ENCODE peak calls at places on chromosomes 7 and 10, in ten cellular contexts. One of them, this sample, is unnamed.

GRCh38 chr7:130263130-130263529 is 3.5 kb upstream of the CPA2 start:
- DNase-seq in aorta: no peak
- DNase-seq in A673: peak; percentile 28
- DNase-seq in heart right ventricle: no peak
- DNase-seq in tibial nerve: no peak
- DNase-seq in lower lobe of right lung: no peak
- DNase-seq in Panc1: no peak
- DNase-seq in cardiac muscle cell: no peak
- DNase-seq in CD4-positive, CD25-positive, alpha-beta regulatory T cell: no peak
- DNase-seq in iPS DF 6.9: no peak
- DNase-seq in this sample: no peak

GRCh38 chr10:131870831-131871672 is 29.8 kb upstream of the PPP2R2D start:
- DNase-seq in aorta: no peak
- DNase-seq in A673: no peak
- DNase-seq in heart right ventricle: no peak
- DNase-seq in tibial nerve: no peak
- DNase-seq in lower lobe of right lung: no peak
- DNase-seq in Panc1: no peak
- DNase-seq in cardiac muscle cell: no peak
- DNase-seq in CD4-positive, CD25-positive, alpha-beta regulatory T cell: no peak
- DNase-seq in iPS DF 6.9: no peak
- DNase-seq in this sample: peak; percentile 82

GRCh38 chr7:31971049-31971665 is 99.0 kb downstream of the PDE1C start:
- DNase-seq in aorta: no peak
- DNase-seq in A673: no peak
- DNase-seq in heart right ventricle: no peak
- DNase-seq in tibial nerve: no peak
- DNase-seq in lower lobe of right lung: no peak
- DNase-seq in Panc1: no peak
- DNase-seq in cardiac muscle cell: no peak
- DNase-seq in CD4-positive, CD25-positive, alpha-beta regulatory T cell: no peak
- DNase-seq in iPS DF 6.9: no peak
- DNase-seq in this sample: no peak

GRCh38 chr10:12465385-12466136 is 116.2 kb downstream of the CAMK1D start:
- DNase-seq in aorta: no peak
- DNase-seq in A673: no peak
- DNase-seq in heart right ventricle: no peak
- DNase-seq in tibial nerve: no peak
- DNase-seq in lower lobe of right lung: no peak
- DNase-seq in Panc1: no peak
- DNase-seq in cardiac muscle cell: no peak
- DNase-seq in CD4-positive, CD25-positive, alpha-beta regulatory T cell: no peak
- DNase-seq in iPS DF 6.9: no peak
- DNase-seq in this sample: no peak

GRCh38 chr10:63670291-63670898 is 149.2 kb downstream of the REEP3 start:
- DNase-seq in aorta: no peak
- DNase-seq in A673: peak; percentile 43
- DNase-seq in heart right ventricle: no peak
- DNase-seq in tibial nerve: no peak
- DNase-seq in lower lobe of right lung: no peak
- DNase-seq in Panc1: no peak
- DNase-seq in cardiac muscle cell: peak; percentile 76
- DNase-seq in CD4-positive, CD25-positive, alpha-beta regulatory T cell: no peak
- DNase-seq in iPS DF 6.9: peak; percentile 39
- DNase-seq in this sample: no peak

GRCh38 chr7:127189885-127190284 is 62.9 kb downstream of the GRM8 start:
- DNase-seq in aorta: no peak
- DNase-seq in A673: no peak
- DNase-seq in heart right ventricle: peak; percentile 12
- DNase-seq in tibial nerve: no peak
- DNase-seq in lower lobe of right lung: no peak
- DNase-seq in Panc1: no peak
- DNase-seq in cardiac muscle cell: no peak
- DNase-seq in CD4-positive, CD25-positive, alpha-beta regulatory T cell: no peak
- DNase-seq in iPS DF 6.9: no peak
- DNase-seq in this sample: no peak

GRCh38 chr10:30816144-30816811 is 186.7 kb upstream of the LYZL2 start:
- DNase-seq in aorta: no peak
- DNase-seq in A673: no peak
- DNase-seq in heart right ventricle: no peak
- DNase-seq in tibial nerve: no peak
- DNase-seq in lower lobe of right lung: no peak
- DNase-seq in Panc1: no peak
- DNase-seq in cardiac muscle cell: no peak
- DNase-seq in CD4-positive, CD25-positive, alpha-beta regulatory T cell: no peak
- DNase-seq in iPS DF 6.9: no peak
- DNase-seq in this sample: no peak

GRCh38 chr7:124954766-124955165 is 25.1 kb upstream of the POT1 start:
- DNase-seq in aorta: no peak
- DNase-seq in A673: peak; percentile 8
- DNase-seq in heart right ventricle: no peak
- DNase-seq in tibial nerve: no peak
- DNase-seq in lower lobe of right lung: no peak
- DNase-seq in Panc1: no peak
- DNase-seq in cardiac muscle cell: peak; percentile 40
- DNase-seq in CD4-positive, CD25-positive, alpha-beta regulatory T cell: no peak
- DNase-seq in iPS DF 6.9: no peak
- DNase-seq in this sample: no peak

GRCh38 chr7:56009695-56010094 is 41.5 kb downstream of the PSPH start:
- DNase-seq in aorta: no peak
- DNase-seq in A673: no peak
- DNase-seq in heart right ventricle: peak; percentile 14
- DNase-seq in tibial nerve: no peak
- DNase-seq in lower lobe of right lung: no peak
- DNase-seq in Panc1: no peak
- DNase-seq in cardiac muscle cell: peak; percentile 34
- DNase-seq in CD4-positive, CD25-positive, alpha-beta regulatory T cell: no peak
- DNase-seq in iPS DF 6.9: no peak
- DNase-seq in this sample: no peak

GRCh38 chr7:121832347-121832746 is 40.6 kb upstream of the PTPRZ1 start:
- DNase-seq in aorta: no peak
- DNase-seq in A673: no peak
- DNase-seq in heart right ventricle: no peak
- DNase-seq in tibial nerve: no peak
- DNase-seq in lower lobe of right lung: no peak
- DNase-seq in Panc1: no peak
- DNase-seq in cardiac muscle cell: no peak
- DNase-seq in CD4-positive, CD25-positive, alpha-beta regulatory T cell: no peak
- DNase-seq in iPS DF 6.9: no peak
- DNase-seq in this sample: no peak

GRCh38 chr7:102111758-102112119 is 174.9 kb upstream of the SH2B2 start:
- DNase-seq in aorta: no peak
- DNase-seq in A673: no peak
- DNase-seq in heart right ventricle: no peak
- DNase-seq in tibial nerve: no peak
- DNase-seq in lower lobe of right lung: no peak
- DNase-seq in Panc1: no peak
- DNase-seq in cardiac muscle cell: no peak
- DNase-seq in CD4-positive, CD25-positive, alpha-beta regulatory T cell: no peak
- DNase-seq in iPS DF 6.9: no peak
- DNase-seq in this sample: no peak

GRCh38 chr7:30835396-30835915 is 64.2 kb downstream of the MINDY4 start:
- DNase-seq in aorta: peak; percentile 29
- DNase-seq in A673: no peak
- DNase-seq in heart right ventricle: no peak
- DNase-seq in tibial nerve: no peak
- DNase-seq in lower lobe of right lung: no peak
- DNase-seq in Panc1: no peak
- DNase-seq in cardiac muscle cell: no peak
- DNase-seq in CD4-positive, CD25-positive, alpha-beta regulatory T cell: no peak
- DNase-seq in iPS DF 6.9: no peak
- DNase-seq in this sample: peak; percentile 23

GRCh38 chr10:116278832-116279231 is 5.8 kb upstream of the GFRA1 start:
- DNase-seq in aorta: no peak
- DNase-seq in A673: no peak
- DNase-seq in heart right ventricle: no peak
- DNase-seq in tibial nerve: no peak
- DNase-seq in lower lobe of right lung: no peak
- DNase-seq in Panc1: no peak
- DNase-seq in cardiac muscle cell: no peak
- DNase-seq in CD4-positive, CD25-positive, alpha-beta regulatory T cell: no peak
- DNase-seq in iPS DF 6.9: no peak
- DNase-seq in this sample: peak; percentile 83

GRCh38 chr7:25886387-25887240 is 265.4 kb upstream of the NFE2L3 start:
- DNase-seq in aorta: no peak
- DNase-seq in A673: no peak
- DNase-seq in heart right ventricle: no peak
- DNase-seq in tibial nerve: no peak
- DNase-seq in lower lobe of right lung: no peak
- DNase-seq in Panc1: no peak
- DNase-seq in cardiac muscle cell: no peak
- DNase-seq in CD4-positive, CD25-positive, alpha-beta regulatory T cell: no peak
- DNase-seq in iPS DF 6.9: no peak
- DNase-seq in this sample: no peak

GRCh38 chr10:1954339-1954738 is 217.0 kb upstream of the ADARB2 start:
- DNase-seq in aorta: no peak
- DNase-seq in A673: no peak
- DNase-seq in heart right ventricle: no peak
- DNase-seq in tibial nerve: no peak
- DNase-seq in lower lobe of right lung: no peak
- DNase-seq in Panc1: no peak
- DNase-seq in cardiac muscle cell: no peak
- DNase-seq in CD4-positive, CD25-positive, alpha-beta regulatory T cell: no peak
- DNase-seq in iPS DF 6.9: no peak
- DNase-seq in this sample: no peak

GRCh38 chr7:110448918-110449317 is 642.0 kb upstream of the LRRN3 start:
- DNase-seq in aorta: no peak
- DNase-seq in A673: no peak
- DNase-seq in heart right ventricle: no peak
- DNase-seq in tibial nerve: no peak
- DNase-seq in lower lobe of right lung: no peak
- DNase-seq in Panc1: no peak
- DNase-seq in cardiac muscle cell: no peak
- DNase-seq in CD4-positive, CD25-positive, alpha-beta regulatory T cell: no peak
- DNase-seq in iPS DF 6.9: no peak
- DNase-seq in this sample: no peak

GRCh38 chr10:93515071-93515962 is 18.9 kb downstream of the CEP55 start:
- DNase-seq in aorta: no peak
- DNase-seq in A673: peak; percentile 29
- DNase-seq in heart right ventricle: no peak
- DNase-seq in tibial nerve: no peak
- DNase-seq in lower lobe of right lung: no peak
- DNase-seq in Panc1: no peak
- DNase-seq in cardiac muscle cell: peak; percentile 46
- DNase-seq in CD4-positive, CD25-positive, alpha-beta regulatory T cell: no peak
- DNase-seq in iPS DF 6.9: no peak
- DNase-seq in this sample: peak; percentile 59

GRCh38 chr7:158017226-158018060 is 570.2 kb downstream of the PTPRN2 start:
- DNase-seq in aorta: no peak
- DNase-seq in A673: no peak
- DNase-seq in heart right ventricle: no peak
- DNase-seq in tibial nerve: no peak
- DNase-seq in lower lobe of right lung: no peak
- DNase-seq in Panc1: no peak
- DNase-seq in cardiac muscle cell: no peak
- DNase-seq in CD4-positive, CD25-positive, alpha-beta regulatory T cell: no peak
- DNase-seq in iPS DF 6.9: no peak
- DNase-seq in this sample: no peak
- H3K4me1 ChIP-seq in aorta: no peaks in the 10 kb centered on the region
- H3K4me1 ChIP-seq in A673: no peaks in the 10 kb centered on the region
- H3K4me1 ChIP-seq in heart right ventricle: peaks cover 26% of the 10 kb centered on the region
- H3K4me1 ChIP-seq in tibial nerve: peaks cover 26% of the 10 kb centered on the region
- H3K4me1 ChIP-seq in lower lobe of right lung: peaks cover 10% of the 10 kb centered on the region
- H3K4me1 ChIP-seq in Panc1: no peaks in the 10 kb centered on the region
- H3K4me1 ChIP-seq in cardiac muscle cell: peaks cover 8% of the 10 kb centered on the region
- H3K4me1 ChIP-seq in CD4-positive, CD25-positive, alpha-beta regulatory T cell: no peaks in the 10 kb centered on the region
- H3K4me1 ChIP-seq in iPS DF 6.9: no peaks in the 10 kb centered on the region
- H3K4me1 ChIP-seq in this sample: no peaks in the 10 kb centered on the region

GRCh38 chr10:78763651-78764395 is 304.9 kb upstream of the ZMIZ1 start:
- DNase-seq in aorta: peak; percentile 74
- DNase-seq in A673: no peak
- DNase-seq in heart right ventricle: no peak
- DNase-seq in tibial nerve: peak; percentile 27
- DNase-seq in lower lobe of right lung: no peak
- DNase-seq in Panc1: no peak
- DNase-seq in cardiac muscle cell: no peak
- DNase-seq in CD4-positive, CD25-positive, alpha-beta regulatory T cell: no peak
- DNase-seq in iPS DF 6.9: no peak
- DNase-seq in this sample: peak; percentile 71
- H3K27ac ChIP-seq in aorta: no peak overlapping the region
- H3K27ac ChIP-seq in A673: no peak overlapping the region
- H3K27ac ChIP-seq in heart right ventricle: peak overlapping the region; percentile 76
- H3K27ac ChIP-seq in tibial nerve: peak overlapping the region; percentile 69
- H3K27ac ChIP-seq in lower lobe of right lung: peak overlapping the region; percentile 24
- H3K27ac ChIP-seq in Panc1: no peak overlapping the region
- H3K27ac ChIP-seq in cardiac muscle cell: no peak overlapping the region
- H3K27ac ChIP-seq in CD4-positive, CD25-positive, alpha-beta regulatory T cell: no peak overlapping the region
- H3K27ac ChIP-seq in iPS DF 6.9: no peak overlapping the region
- H3K27ac ChIP-seq in this sample: no peak overlapping the region

GRCh38 chr10:79186742-79187544 is 118.2 kb downstream of the ZMIZ1 start:
- DNase-seq in aorta: no peak
- DNase-seq in A673: no peak
- DNase-seq in heart right ventricle: no peak
- DNase-seq in tibial nerve: no peak
- DNase-seq in lower lobe of right lung: peak; percentile 71
- DNase-seq in Panc1: no peak
- DNase-seq in cardiac muscle cell: no peak
- DNase-seq in CD4-positive, CD25-positive, alpha-beta regulatory T cell: no peak
- DNase-seq in iPS DF 6.9: no peak
- DNase-seq in this sample: no peak
- H3K4me1 ChIP-seq in aorta: no peaks in the 10 kb centered on the region
- H3K4me1 ChIP-seq in A673: no peaks in the 10 kb centered on the region
- H3K4me1 ChIP-seq in heart right ventricle: peaks cover 100% of the 10 kb centered on the region
- H3K4me1 ChIP-seq in tibial nerve: peaks cover 100% of the 10 kb centered on the region
- H3K4me1 ChIP-seq in lower lobe of right lung: peaks cover 100% of the 10 kb centered on the region
- H3K4me1 ChIP-seq in Panc1: peaks cover 45% of the 10 kb centered on the region
- H3K4me1 ChIP-seq in cardiac muscle cell: peaks cover 72% of the 10 kb centered on the region
- H3K4me1 ChIP-seq in CD4-positive, CD25-positive, alpha-beta regulatory T cell: no peaks in the 10 kb centered on the region
- H3K4me1 ChIP-seq in iPS DF 6.9: peaks cover 7% of the 10 kb centered on the region
- H3K4me1 ChIP-seq in this sample: peaks cover 68% of the 10 kb centered on the region

GRCh38 chr10:69328346-69328687 is 50.0 kb downstream of the HK1 start:
- DNase-seq in aorta: no peak
- DNase-seq in A673: no peak
- DNase-seq in heart right ventricle: no peak
- DNase-seq in tibial nerve: no peak
- DNase-seq in lower lobe of right lung: no peak
- DNase-seq in Panc1: no peak
- DNase-seq in cardiac muscle cell: no peak
- DNase-seq in CD4-positive, CD25-positive, alpha-beta regulatory T cell: no peak
- DNase-seq in iPS DF 6.9: no peak
- DNase-seq in this sample: peak; percentile 76

GRCh38 chr10:69332278-69333010 is 54.1 kb downstream of the HK1 start:
- DNase-seq in aorta: no peak
- DNase-seq in A673: no peak
- DNase-seq in heart right ventricle: no peak
- DNase-seq in tibial nerve: no peak
- DNase-seq in lower lobe of right lung: no peak
- DNase-seq in Panc1: no peak
- DNase-seq in cardiac muscle cell: peak; percentile 43
- DNase-seq in CD4-positive, CD25-positive, alpha-beta regulatory T cell: no peak
- DNase-seq in iPS DF 6.9: no peak
- DNase-seq in this sample: peak; percentile 4

GRCh38 chr10:69331161-69331560 is 52.9 kb downstream of the HK1 start:
- DNase-seq in aorta: no peak
- DNase-seq in A673: no peak
- DNase-seq in heart right ventricle: no peak
- DNase-seq in tibial nerve: no peak
- DNase-seq in lower lobe of right lung: no peak
- DNase-seq in Panc1: no peak
- DNase-seq in cardiac muscle cell: no peak
- DNase-seq in CD4-positive, CD25-positive, alpha-beta regulatory T cell: no peak
- DNase-seq in iPS DF 6.9: no peak
- DNase-seq in this sample: no peak

GRCh38 chr10:69327463-69328345 is 49.4 kb downstream of the HK1 start:
- DNase-seq in aorta: peak; percentile 86
- DNase-seq in A673: peak; percentile 76
- DNase-seq in heart right ventricle: peak; percentile 61
- DNase-seq in tibial nerve: no peak
- DNase-seq in lower lobe of right lung: peak; percentile 86
- DNase-seq in Panc1: no peak
- DNase-seq in cardiac muscle cell: peak; percentile 86
- DNase-seq in CD4-positive, CD25-positive, alpha-beta regulatory T cell: peak; percentile 17
- DNase-seq in iPS DF 6.9: no peak
- DNase-seq in this sample: peak; percentile 76

GRCh38 chr10:69329721-69330178 is 51.5 kb downstream of the HK1 start:
- DNase-seq in aorta: no peak
- DNase-seq in A673: no peak
- DNase-seq in heart right ventricle: no peak
- DNase-seq in tibial nerve: no peak
- DNase-seq in lower lobe of right lung: no peak
- DNase-seq in Panc1: no peak
- DNase-seq in cardiac muscle cell: no peak
- DNase-seq in CD4-positive, CD25-positive, alpha-beta regulatory T cell: no peak
- DNase-seq in iPS DF 6.9: peak; percentile 81
- DNase-seq in this sample: peak; percentile 44
- H3K27ac ChIP-seq in aorta: peak overlapping the region; percentile 48
- H3K27ac ChIP-seq in A673: no peak overlapping the region
- H3K27ac ChIP-seq in heart right ventricle: peak overlapping the region; percentile 84
- H3K27ac ChIP-seq in tibial nerve: no peak overlapping the region
- H3K27ac ChIP-seq in lower lobe of right lung: peak overlapping the region; percentile 72
- H3K27ac ChIP-seq in Panc1: no peak overlapping the region
- H3K27ac ChIP-seq in cardiac muscle cell: peak overlapping the region; percentile 93
- H3K27ac ChIP-seq in CD4-positive, CD25-positive, alpha-beta regulatory T cell: no peak overlapping the region
- H3K27ac ChIP-seq in iPS DF 6.9: no peak overlapping the region
- H3K27ac ChIP-seq in this sample: no peak overlapping the region